ENCODE peak calls at places on chromosomes 2 and 18, in nine cellular contexts. Z is fibroblast of mammary gland; Y is endothelial cell; R is EL; Q is NCI-H1417; P is uterus; F is HT1080; O is globus pallidus; M is activated CD4-positive, alpha-beta T cell treated with anti-CD3 and anti-CD28 coated beads, Interleukin-2, amount 50 U/mL, for 48 hours. B is an unnamed sample.

GRCh38 chr18:57813245-57813644 is 10.1 kb upstream of the ATP8B1 start:
- DNase-seq in Z (peak), Y (no peak), R (peak), Q (no peak), P (no peak), F (peak), O (no peak), M (no peak), B (no peak)

GRCh38 chr2:37768491-37768925 is 97.1 kb upstream of the CDC42EP3 start:
- DNase-seq in Z (peak), Y (no peak), R (peak), Q (no peak), P (peak), F (peak), O (peak), M (no peak), B (peak)

GRCh38 chr2:16476168-16476567 is 189.5 kb downstream of the CYRIA start:
- DNase-seq in Z (no peak), Y (no peak), R (no peak), Q (no peak), P (no peak), F (no peak), O (no peak), M (no peak), B (no peak)

GRCh38 chr2:64268330-64268729 is 124.1 kb upstream of the PELI1 start:
- DNase-seq in Z (no peak), Y (no peak), R (peak), Q (no peak), P (no peak), F (peak), O (no peak), M (no peak), B (no peak)

GRCh38 chr2:101829429-101829828 is 131.9 kb downstream of the MAP4K4 start:
- DNase-seq in Z (no peak), Y (no peak), R (no peak), Q (no peak), P (no peak), F (no peak), O (no peak), M (no peak), B (no peak)

GRCh38 chr2:46780411-46780800 is 135.2 kb downstream of the MCFD2 start:
- DNase-seq in Z (no peak), Y (no peak), R (no peak), Q (no peak), P (peak), F (no peak), O (no peak), M (no peak), B (peak)

GRCh38 chr18:44198296-44199284 is 482.1 kb upstream of the SETBP1 start:
- DNase-seq in Z (no peak), Y (no peak), R (no peak), Q (peak), P (no peak), F (no peak), O (no peak), M (no peak), B (no peak)

GRCh38 chr2:134337617-134338016 is 83.7 kb downstream of the MGAT5 start:
- DNase-seq in Z (no peak), Y (no peak), R (no peak), Q (no peak), P (no peak), F (no peak), O (peak), M (no peak), B (no peak)

GRCh38 chr2:240810621-240811020 is 9.4 kb downstream of the KIF1A start:
- DNase-seq in Z (no peak), Y (no peak), R (no peak), Q (no peak), P (no peak), F (no peak), O (no peak), M (peak), B (peak)

GRCh38 chr2:188042412-188042811 is 249.3 kb upstream of the GULP1 start:
- DNase-seq in Z (peak), Y (no peak), R (peak), Q (no peak), P (no peak), F (peak), O (no peak), M (no peak), B (no peak)

GRCh38 chr18:31516432-31516831 is 18.5 kb downstream of the DSG2 start:
- DNase-seq in Z (no peak), Y (no peak), R (no peak), Q (no peak), P (no peak), F (no peak), O (no peak), M (no peak), B (no peak)

GRCh38 chr2:179677148-179677688 is 184.2 kb downstream of the ZNF385B start:
- DNase-seq in Z (no peak), Y (no peak), R (no peak), Q (no peak), P (no peak), F (no peak), O (peak), M (no peak), B (no peak)

GRCh38 chr2:171254666-171255065 is 94.0 kb upstream of the TLK1 start:
- DNase-seq in Z (no peak), Y (no peak), R (no peak), Q (no peak), P (no peak), F (no peak), O (no peak), M (no peak), B (no peak)

GRCh38 chr2:19746611-19747309 is 155.0 kb downstream of the TTC32 start:
- DNase-seq in Z (peak), Y (peak), R (peak), Q (no peak), P (no peak), F (peak), O (no peak), M (peak), B (no peak)

GRCh38 chr2:237229905-237230304 is 144.2 kb downstream of the COPS8 start:
- DNase-seq in Z (no peak), Y (no peak), R (no peak), Q (no peak), P (no peak), F (no peak), O (no peak), M (no peak), B (no peak)

GRCh38 chr18:25262920-25263319 is 89.0 kb downstream of the ZNF521 start:
- DNase-seq in Z (peak), Y (no peak), R (peak), Q (no peak), P (no peak), F (no peak), O (no peak), M (no peak), B (no peak)

GRCh38 chr18:60493066-60493465 is 120.5 kb upstream of the MC4R start:
- DNase-seq in Z (no peak), Y (no peak), R (no peak), Q (no peak), P (no peak), F (no peak), O (no peak), M (no peak), B (no peak)

GRCh38 chr2:237593596-237594310 is 3.2 kb upstream of the RAB17 start:
- DNase-seq in Z (no peak), Y (no peak), R (no peak), Q (peak), P (no peak), F (no peak), O (no peak), M (no peak), B (no peak)

GRCh38 chr2:106990307-106990706 is 104.3 kb upstream of the ST6GAL2 start:
- DNase-seq in Z (peak), Y (no peak), R (peak), Q (no peak), P (no peak), F (peak), O (no peak), M (no peak), B (no peak)

GRCh38 chr18:7927119-7927518 is 360.0 kb downstream of the PTPRM start:
- DNase-seq in Z (no peak), Y (no peak), R (no peak), Q (no peak), P (no peak), F (no peak), O (no peak), M (no peak), B (no peak)

GRCh38 chr18:38244360-38244940 is 678.9 kb upstream of the CELF4 start:
- DNase-seq in Z (no peak), Y (no peak), R (no peak), Q (no peak), P (no peak), F (no peak), O (no peak), M (no peak), B (no peak)

GRCh38 chr2:208033701-208034502 is 8.6 kb upstream of the PLEKHM3 start:
- DNase-seq in Z (peak), Y (peak), R (no peak), Q (no peak), P (peak), F (peak), O (peak), M (peak), B (no peak)

GRCh38 chr2:240213476-240214391 is 73.3 kb upstream of the OTOS start:
- DNase-seq in Z (no peak), Y (no peak), R (no peak), Q (no peak), P (no peak), F (no peak), O (peak), M (no peak), B (no peak)

GRCh38 chr2:69628325-69629038 is 15.1 kb downstream of the AAK1 start:
- DNase-seq in Z (no peak), Y (no peak), R (no peak), Q (no peak), P (no peak), F (no peak), O (no peak), M (no peak), B (no peak)

GRCh38 chr2:16062471-16063250 is 122.3 kb downstream of the MYCN start:
- DNase-seq in Z (no peak), Y (no peak), R (no peak), Q (no peak), P (no peak), F (no peak), O (no peak), M (no peak), B (no peak)

B was measured in heart left ventricle.